ENCODE peak calls at places on chromosomes 1 and 21, in six cellular contexts. A is RWPE2; F is tibial nerve; W is IMR-90; U is OCI-LY7; V is CD8-positive, alpha-beta T cell. G is an unnamed sample. For H3K36me3 and H3K4me1, the result is how much of the 10 kb centered on the place peaks cover.

GRCh38 chr1:99745061-99745460 is 21.4 kb downstream of the FRRS1 start:
- DNase-seq in V (no peak), W (no peak), F (no peak), U (no peak), A (no peak), G (no peak)

GRCh38 chr1:83860506-83861221 is 138.3 kb downstream of the TTLL7 start:
- DNase-seq in W (no peak), F (peak), V (peak), A (peak), U (peak), G (peak)

GRCh38 chr1:214446772-214447556 is 104.4 kb downstream of the PTPN14 start:
- DNase-seq in W (peak), A (peak), F (no peak), U (no peak), V (no peak), G (no peak)

GRCh38 chr21:38793926-38794713 is 11.6 kb upstream of the ETS2 start:
- DNase-seq in U (no peak), W (no peak), F (no peak), V (no peak), A (no peak), G (no peak)

GRCh38 chr21:35738342-35738961 is 321.9 kb downstream of the SETD4 start:
- DNase-seq in A (no peak), U (no peak), F (no peak), W (peak), V (no peak), G (no peak)

GRCh38 chr1:228647523-228648444 is 87.5 kb upstream of the RHOU start:
- DNase-seq in A (peak), V (peak), W (no peak), U (peak), F (peak), G (no peak)

GRCh38 chr1:165342588-165342987 is 13.9 kb downstream of the LMX1A start:
- DNase-seq in V (no peak), A (no peak), F (no peak), U (no peak), W (no peak), G (no peak)

GRCh38 chr1:197320991-197321531 is 53.0 kb downstream of the CRB1 start:
- DNase-seq in A (no peak), W (peak), U (no peak), V (no peak), F (peak), G (no peak)

GRCh38 chr1:204321665-204322064 is 38.1 kb downstream of the PLEKHA6 start:
- DNase-seq in A (no peak), U (no peak), W (peak), V (no peak), F (no peak), G (no peak)

GRCh38 chr21:42691901-42692559 is 38.6 kb downstream of the PDE9A start:
- DNase-seq in F (no peak), W (no peak), V (no peak), A (no peak), U (no peak), G (no peak)
- H3K36me3 ChIP-seq in F (under half), W (under half), V (under half), A (under half), U (under half), G (under half)

GRCh38 chr1:109611308-109611950 is 8.0 kb downstream of the GNAT2 start:
- DNase-seq in V (no peak), W (no peak), F (no peak), A (no peak), U (no peak), G (no peak)

GRCh38 chr1:109611951-109612310 is 7.5 kb downstream of the GNAT2 start:
- DNase-seq in V (no peak), U (no peak), W (no peak), A (no peak), F (no peak), G (no peak)

GRCh38 chr1:109615879-109616278 is 3.5 kb downstream of the GNAT2 start:
- DNase-seq in V (no peak), U (peak), W (peak), A (no peak), F (no peak), G (no peak)

GRCh38 chr1:109610609-109611307 is 8.7 kb downstream of the GNAT2 start:
- DNase-seq in A (no peak), F (no peak), V (no peak), U (no peak), W (peak), G (no peak)

DNA sequence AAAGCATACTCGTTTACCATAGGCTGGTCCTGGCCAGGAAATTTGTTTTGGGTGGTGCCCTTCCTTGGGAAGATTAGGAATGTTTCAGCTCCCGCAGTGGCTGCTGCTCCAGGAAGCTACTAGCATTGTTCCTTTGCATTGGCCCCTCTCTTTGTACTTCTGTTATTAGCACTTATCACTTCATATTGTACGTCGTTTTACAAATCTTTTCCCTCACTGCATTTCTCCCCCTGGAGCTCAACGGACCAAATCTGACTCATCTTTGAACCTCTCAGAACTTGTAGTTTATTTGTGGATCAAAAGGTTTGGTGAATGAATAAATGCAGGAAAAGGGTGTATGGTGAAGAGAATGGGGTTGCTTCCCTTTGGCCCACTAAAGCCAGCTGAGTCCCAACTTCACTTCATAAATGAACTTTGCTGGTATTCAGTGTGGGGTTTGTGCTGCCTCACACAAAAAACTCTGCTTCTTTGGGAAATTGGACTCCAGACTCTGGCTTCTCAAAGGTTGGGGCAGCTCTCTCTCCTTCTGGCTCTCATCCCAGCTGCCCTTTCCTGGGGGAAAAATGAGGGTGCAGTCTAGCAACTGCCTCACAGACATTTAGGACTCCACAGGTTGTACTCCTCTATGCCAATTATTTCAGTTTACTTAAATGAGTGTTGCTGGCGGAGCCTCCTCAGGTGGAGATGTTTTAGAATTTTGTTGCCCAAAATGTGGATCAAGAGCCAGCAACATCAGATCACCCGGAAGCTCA is 5.8 kb downstream of the GNAT2 start:
- DNase-seq in V (no peak), A (no peak), U (no peak), F (no peak), W (peak), G (no peak)
- H3K4me1 ChIP-seq in V (under half), A (under half), U (under half), F (under half), W (under half), G (under half)

GRCh38 chr1:55480396-55480795 is 265.2 kb upstream of the USP24 start:
- DNase-seq in U (no peak), F (no peak), V (no peak), A (no peak), W (no peak), G (no peak)
- TF ChIP-seq CTCF in U (no peak), F (no peak), V (no peak), A (no peak), W (no peak), G (no peak)

GRCh38 chr21:46226920-46227599 is 1.5 kb downstream of the LSS start:
- DNase-seq in F (no peak), W (peak), A (peak), V (no peak), U (peak), G (no peak)

GRCh38 chr21:46228345-46229051 is at the start of gene LSS:
- DNase-seq in A (peak), U (peak), F (peak), V (peak), W (peak), G (peak)

GRCh38 chr21:46229923-46230260 is 1.3 kb upstream of the LSS start:
- DNase-seq in W (no peak), U (no peak), F (no peak), V (no peak), A (no peak), G (no peak)

GRCh38 chr21:46227811-46228344 is 696 bp downstream of the LSS start:
- DNase-seq in V (no peak), W (no peak), U (peak), A (peak), F (no peak), G (no peak)

DNA sequence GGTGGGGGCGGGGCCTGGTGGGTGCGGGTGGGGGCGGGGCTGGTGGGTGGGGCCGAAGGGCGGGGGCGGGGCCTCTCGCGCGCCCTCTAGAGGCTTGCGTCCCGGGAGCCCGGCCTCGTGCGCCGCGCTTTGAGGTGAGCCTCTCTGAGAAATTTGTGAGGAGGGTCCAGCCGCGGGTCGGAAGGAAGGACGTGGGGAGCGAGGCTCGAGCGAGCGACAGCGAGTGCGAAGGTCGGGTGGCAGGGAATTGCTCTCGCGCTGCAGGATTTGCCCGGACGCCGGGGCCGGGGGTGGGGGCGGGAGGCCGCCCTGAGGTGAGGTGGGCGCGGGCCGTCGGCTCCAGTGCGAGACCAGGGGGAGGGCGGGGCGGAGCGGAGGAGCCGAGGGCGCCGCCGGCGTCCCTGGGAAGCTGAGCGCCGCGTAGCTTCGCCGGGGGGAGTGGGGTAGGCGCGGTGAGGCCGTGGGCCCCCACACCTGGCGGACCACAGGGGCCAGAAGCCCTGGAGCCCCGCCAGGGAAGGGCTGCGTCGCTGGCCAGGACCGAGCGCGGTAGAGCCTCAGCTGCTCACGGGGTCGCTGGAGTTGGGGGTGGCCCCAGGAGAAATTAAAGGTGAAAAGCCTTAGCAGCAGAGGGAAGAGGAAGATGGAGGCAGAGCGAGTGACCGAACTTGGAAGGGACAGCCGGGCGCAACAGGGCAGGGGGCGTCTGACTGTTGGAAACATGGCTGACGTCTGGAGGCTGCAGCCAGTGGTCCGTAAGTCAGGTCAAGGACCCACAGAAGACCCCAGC is 754 bp upstream of the LSS start:
- DNase-seq in U (no peak), W (no peak), A (peak), V (no peak), F (no peak), G (peak)
- H3K36me3 ChIP-seq in U (under half), W (under half), A (under half), V (under half), F (under half), G (under half)

G was measured in psoas muscle.